ENCODE peak calls at places on chromosomes 13 and 19, in four cellular contexts. One of them, this sample, is unnamed.

GRCh38 chr19:31335716-31336115 is 13.5 kb downstream of the TSHZ3 start:
- DNase-seq in IMR-90: no peak
- DNase-seq in stomach: peak
- DNase-seq in ovary: no peak
- DNase-seq in this sample: no peak

GRCh38 chr19:5141926-5142724 is 173.2 kb downstream of the KDM4B start:
- DNase-seq in IMR-90: no peak
- DNase-seq in stomach: no peak
- DNase-seq in ovary: no peak
- DNase-seq in this sample: peak

GRCh38 chr13:113917523-113918371 is 53.9 kb upstream of the GAS6 start:
- DNase-seq in IMR-90: no peak
- DNase-seq in stomach: peak
- DNase-seq in ovary: no peak
- DNase-seq in this sample: peak

GRCh38 chr13:110302154-110302553 is 4.8 kb downstream of the COL4A1 start:
- DNase-seq in IMR-90: no peak
- DNase-seq in stomach: no peak
- DNase-seq in ovary: no peak
- DNase-seq in this sample: no peak

GRCh38 chr13:101626925-101627555 is 174.6 kb downstream of the ITGBL1 start:
- DNase-seq in IMR-90: peak
- DNase-seq in stomach: no peak
- DNase-seq in ovary: no peak
- DNase-seq in this sample: no peak

GRCh38 chr13:54687173-54687572 is 1658.6 kb downstream of the OLFM4 start:
- DNase-seq in IMR-90: no peak
- DNase-seq in stomach: no peak
- DNase-seq in ovary: no peak
- DNase-seq in this sample: no peak

GRCh38 chr13:72023895-72024294 is 156.9 kb upstream of the DACH1 start:
- DNase-seq in IMR-90: no peak
- DNase-seq in stomach: no peak
- DNase-seq in ovary: no peak
- DNase-seq in this sample: no peak

GRCh38 chr19:2694196-2694595 is 8.3 kb downstream of the GNG7 start:
- DNase-seq in IMR-90: no peak
- DNase-seq in stomach: no peak
- DNase-seq in ovary: no peak
- DNase-seq in this sample: no peak

GRCh38 chr19:17564783-17565182 is 9.3 kb downstream of the COLGALT1 start:
- DNase-seq in IMR-90: no peak
- DNase-seq in stomach: no peak
- DNase-seq in ovary: no peak
- DNase-seq in this sample: no peak

GRCh38 chr13:47277774-47278173 is 380.9 kb upstream of the HTR2A start:
- DNase-seq in IMR-90: peak
- DNase-seq in stomach: no peak
- DNase-seq in ovary: no peak
- DNase-seq in this sample: no peak

GRCh38 chr19:3983936-3984583 is 1.2 kb downstream of the EEF2 start:
- DNase-seq in IMR-90: peak
- DNase-seq in stomach: no peak
- DNase-seq in ovary: peak
- DNase-seq in this sample: peak

GRCh38 chr13:42946927-42947326 is 45.1 kb downstream of the EPSTI1 start:
- DNase-seq in IMR-90: peak
- DNase-seq in stomach: no peak
- DNase-seq in ovary: no peak
- DNase-seq in this sample: no peak

GRCh38 chr19:15252398-15253018 is 20.3 kb upstream of the EPHX3 start:
- DNase-seq in IMR-90: peak
- DNase-seq in stomach: no peak
- DNase-seq in ovary: no peak
- DNase-seq in this sample: no peak

GRCh38 chr19:5292453-5292842 is 48.2 kb downstream of the PTPRS start:
- DNase-seq in IMR-90: peak
- DNase-seq in stomach: peak
- DNase-seq in ovary: no peak
- DNase-seq in this sample: no peak

GRCh38 chr19:53157601-53158000 is 1.3 kb downstream of the ZNF347 start:
- DNase-seq in IMR-90: peak
- DNase-seq in stomach: no peak
- DNase-seq in ovary: peak
- DNase-seq in this sample: peak

GRCh38 chr13:21020176-21020575 is 41.2 kb downstream of the LATS2 start:
- DNase-seq in IMR-90: no peak
- DNase-seq in stomach: no peak
- DNase-seq in ovary: no peak
- DNase-seq in this sample: no peak

GRCh38 chr19:39858541-39858940 is 12.4 kb upstream of the FBL start:
- DNase-seq in IMR-90: peak
- DNase-seq in stomach: peak
- DNase-seq in ovary: no peak
- DNase-seq in this sample: peak

GRCh38 chr13:40306817-40307216 is 359.6 kb downstream of the FOXO1 start:
- DNase-seq in IMR-90: no peak
- DNase-seq in stomach: no peak
- DNase-seq in ovary: no peak
- DNase-seq in this sample: no peak

GRCh38 chr13:97030705-97031452 is 36.6 kb upstream of the OXGR1 start:
- DNase-seq in IMR-90: peak
- DNase-seq in stomach: no peak
- DNase-seq in ovary: no peak
- DNase-seq in this sample: no peak

GRCh38 chr13:29428310-29428991 is 167.0 kb downstream of the SLC7A1 start:
- DNase-seq in IMR-90: no peak
- DNase-seq in stomach: no peak
- DNase-seq in ovary: peak
- DNase-seq in this sample: peak

GRCh38 chr19:34341935-34342680 is 22.9 kb upstream of the GPI start:
- DNase-seq in IMR-90: no peak
- DNase-seq in stomach: no peak
- DNase-seq in ovary: no peak
- DNase-seq in this sample: no peak

GRCh38 chr13:92407858-92408257 is 818.7 kb upstream of the GPC6 start:
- DNase-seq in IMR-90: no peak
- DNase-seq in stomach: no peak
- DNase-seq in ovary: no peak
- DNase-seq in this sample: no peak

GRCh38 chr13:114313061-114313860 is 1.0 kb upstream of the CHAMP1 start:
- DNase-seq in IMR-90: peak
- DNase-seq in stomach: no peak
- DNase-seq in ovary: peak
- DNase-seq in this sample: no peak

GRCh38 chr19:16293133-16294085 is 31.2 kb upstream of the KLF2 start:
- DNase-seq in IMR-90: peak
- DNase-seq in stomach: peak
- DNase-seq in ovary: peak
- DNase-seq in this sample: peak

GRCh38 chr13:22648325-22648758 is 532.4 kb upstream of the SGCG start:
- DNase-seq in IMR-90: no peak
- DNase-seq in stomach: peak
- DNase-seq in ovary: no peak
- DNase-seq in this sample: no peak

GRCh38 chr13:88926890-88927502 is 1255.8 kb downstream of the SLITRK5 start:
- DNase-seq in IMR-90: no peak
- DNase-seq in stomach: no peak
- DNase-seq in ovary: no peak
- DNase-seq in this sample: peak

GRCh38 chr13:47033216-47033615 is 136.4 kb upstream of the HTR2A start:
- DNase-seq in IMR-90: peak
- DNase-seq in stomach: no peak
- DNase-seq in ovary: no peak
- DNase-seq in this sample: no peak

GRCh38 chr13:44188257-44188656 is 185.4 kb upstream of the SERP2 start:
- DNase-seq in IMR-90: peak
- DNase-seq in stomach: no peak
- DNase-seq in ovary: no peak
- DNase-seq in this sample: no peak

GRCh38 chr13:109835321-109835720 is 48.9 kb upstream of the IRS2 start:
- DNase-seq in IMR-90: peak
- DNase-seq in stomach: no peak
- DNase-seq in ovary: no peak
- DNase-seq in this sample: no peak

GRCh38 chr13:84400711-84401110 is 518.4 kb upstream of the SLITRK1 start:
- DNase-seq in IMR-90: peak
- DNase-seq in stomach: no peak
- DNase-seq in ovary: no peak
- DNase-seq in this sample: no peak

GRCh38 chr13:47457631-47458030 is 543.4 kb downstream of the SUCLA2 start:
- DNase-seq in IMR-90: peak
- DNase-seq in stomach: no peak
- DNase-seq in ovary: no peak
- DNase-seq in this sample: no peak

GRCh38 chr19:45881909-45882528 is 3.9 kb downstream of the IRF2BP1 start:
- DNase-seq in IMR-90: no peak
- DNase-seq in stomach: peak
- DNase-seq in ovary: no peak
- DNase-seq in this sample: no peak
- TF ChIP-seq POLR2A in IMR-90: no peak
- TF ChIP-seq POLR2A in stomach: no peak
- TF ChIP-seq POLR2A in ovary: no peak
- TF ChIP-seq POLR2A in this sample: no peak

GRCh38 chr19:28170066-28170465 is 1042.9 kb downstream of the UQCRFS1 start:
- DNase-seq in IMR-90: no peak
- DNase-seq in stomach: no peak
- DNase-seq in ovary: no peak
- DNase-seq in this sample: no peak
- H3K27ac ChIP-seq in IMR-90: no peak
- H3K27ac ChIP-seq in stomach: no peak
- H3K27ac ChIP-seq in ovary: no peak
- H3K27ac ChIP-seq in this sample: no peak

DNA sequence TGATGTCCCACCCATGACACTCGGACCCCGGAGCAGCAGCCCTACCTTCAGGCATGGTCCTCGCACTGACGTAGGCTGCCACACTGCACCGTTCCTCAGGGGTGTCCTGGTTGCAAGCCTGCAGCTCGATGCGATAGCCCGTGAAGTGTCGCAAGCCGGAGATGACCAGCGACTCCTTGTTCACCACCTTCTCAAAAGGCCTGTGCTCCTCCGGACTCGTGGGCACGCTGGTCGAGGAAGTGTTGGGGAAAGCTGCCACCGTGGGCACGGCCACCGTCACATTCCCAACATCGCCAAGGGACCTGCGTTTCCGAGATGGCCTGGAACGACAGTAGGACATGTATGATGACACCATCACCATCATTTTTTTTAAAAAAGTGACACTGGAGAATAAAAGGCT is 73.3 kb downstream of the ZNF557 start:
- DNase-seq in IMR-90: no peak
- DNase-seq in stomach: no peak
- DNase-seq in ovary: no peak
- DNase-seq in this sample: no peak
- TF ChIP-seq POLR2A in IMR-90: no peak
- TF ChIP-seq POLR2A in stomach: no peak
- TF ChIP-seq POLR2A in ovary: no peak
- TF ChIP-seq POLR2A in this sample: no peak

GRCh38 chr13:51449018-51449417 is 3.8 kb downstream of the INTS6 start:
- DNase-seq in IMR-90: no peak
- DNase-seq in stomach: no peak
- DNase-seq in ovary: no peak
- DNase-seq in this sample: no peak
- H3K27ac ChIP-seq in IMR-90: no peak
- H3K27ac ChIP-seq in stomach: no peak
- H3K27ac ChIP-seq in ovary: no peak
- H3K27ac ChIP-seq in this sample: no peak

GRCh38 chr13:45341034-45341798 is at the start of gene TPT1:
- DNase-seq in IMR-90: peak
- DNase-seq in stomach: peak
- DNase-seq in ovary: peak
- DNase-seq in this sample: peak

GRCh38 chr13:45339867-45340266 is 1.1 kb downstream of the TPT1 start:
- DNase-seq in IMR-90: no peak
- DNase-seq in stomach: no peak
- DNase-seq in ovary: no peak
- DNase-seq in this sample: no peak

GRCh38 chr13:45339399-45339798 is 1.6 kb downstream of the TPT1 start:
- DNase-seq in IMR-90: no peak
- DNase-seq in stomach: no peak
- DNase-seq in ovary: no peak
- DNase-seq in this sample: no peak

GRCh38 chr13:45341799-45342584 is 1.0 kb upstream of the TPT1 start:
- DNase-seq in IMR-90: no peak
- DNase-seq in stomach: peak
- DNase-seq in ovary: peak
- DNase-seq in this sample: no peak

DNA sequence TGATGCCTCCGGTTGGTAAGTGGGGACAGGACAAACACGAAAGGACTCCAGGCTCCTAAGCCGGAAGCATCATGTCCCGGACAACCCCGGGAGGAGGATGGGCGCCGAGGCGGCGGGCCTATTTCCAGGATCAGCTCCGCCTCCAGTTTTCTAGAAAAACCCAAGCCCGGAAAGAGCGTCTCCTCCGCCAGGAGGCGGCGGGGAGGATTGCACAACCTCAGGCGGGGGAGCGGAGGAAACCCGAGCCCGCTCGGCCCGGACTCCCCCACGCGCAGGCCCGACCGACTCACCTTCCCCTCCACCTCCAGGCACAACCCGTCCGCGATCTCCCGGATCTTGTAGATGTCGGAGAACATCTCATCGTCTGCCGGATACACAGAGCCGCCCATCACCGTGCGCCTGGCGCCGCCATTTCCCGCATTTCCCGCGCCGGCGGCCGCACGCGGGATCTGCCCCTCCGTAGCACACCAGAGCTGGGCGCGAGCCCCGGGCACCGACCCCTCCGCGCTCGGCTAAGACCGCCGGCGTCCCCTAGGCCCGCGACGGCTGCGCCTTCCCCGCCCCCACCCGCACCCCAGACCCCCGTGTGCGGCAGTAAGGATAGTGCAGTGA is 455 bp downstream of the TPT1 start:
- DNase-seq in IMR-90: peak
- DNase-seq in stomach: peak
- DNase-seq in ovary: peak
- DNase-seq in this sample: peak
- TF ChIP-seq POLR2A in IMR-90: peak
- TF ChIP-seq POLR2A in stomach: no peak
- TF ChIP-seq POLR2A in ovary: peak
- TF ChIP-seq POLR2A in this sample: peak

GRCh38 chr13:93775027-93775426 is 548.4 kb downstream of the GPC6 start:
- DNase-seq in IMR-90: no peak
- DNase-seq in stomach: no peak
- DNase-seq in ovary: no peak
- DNase-seq in this sample: no peak
- H3K27ac ChIP-seq in IMR-90: peak
- H3K27ac ChIP-seq in stomach: no peak
- H3K27ac ChIP-seq in ovary: no peak
- H3K27ac ChIP-seq in this sample: no peak

This sample was measured in heart left ventricle.